ENCODE peak calls at places on chromosomes 11 and 22, in six cellular contexts. O, Z, F, U, N and S are unnamed samples.

GRCh38 chr11:95067042-95067827 is 516 bp downstream of the SRSF8 start:
- DNase-seq in O (peak), Z (peak), F (peak), U (no peak), N (peak), S (peak)

GRCh38 chr11:29486301-29486700 is 530.5 kb downstream of the KCNA4 start:
- DNase-seq in O (no peak), Z (no peak), F (no peak), U (no peak), N (no peak), S (no peak)

GRCh38 chr11:64777449-64778222 is 706 bp downstream of the SF1 start:
- DNase-seq in O (peak), Z (peak), F (peak), U (no peak), N (peak), S (peak)

GRCh38 chr11:119056397-119056999 is 507 bp downstream of the HYOU1 start:
- DNase-seq in O (peak), Z (peak), F (peak), U (no peak), N (peak), S (no peak)

GRCh38 chr11:66467034-66467659 is 442 bp downstream of the PELI3 start:
- DNase-seq in O (peak), Z (peak), F (peak), U (no peak), N (peak), S (peak)

GRCh38 chr11:93537767-93538261 is 5.4 kb downstream of the SMCO4 start:
- DNase-seq in O (peak), Z (no peak), F (peak), U (no peak), N (no peak), S (peak)

GRCh38 chr11:86537541-86538222 is 134.7 kb downstream of the ME3 start:
- DNase-seq in O (no peak), Z (no peak), F (no peak), U (no peak), N (peak), S (no peak)

GRCh38 chr22:17772963-17773605 is 1.2 kb downstream of the BID start:
- DNase-seq in O (peak), Z (no peak), F (peak), U (no peak), N (no peak), S (no peak)

GRCh38 chr11:44034639-44035038 is 13.1 kb upstream of the ACCSL start:
- DNase-seq in O (no peak), Z (no peak), F (no peak), U (no peak), N (no peak), S (no peak)

GRCh38 chr11:87002918-87003317 is 34.8 kb upstream of the TMEM135 start:
- DNase-seq in O (no peak), Z (no peak), F (no peak), U (no peak), N (no peak), S (peak)

GRCh38 chr11:88849368-88849767 is 216.4 kb downstream of the GRM5 start:
- DNase-seq in O (peak), Z (no peak), F (no peak), U (no peak), N (no peak), S (no peak)

GRCh38 chr22:46346680-46347405 is 11.3 kb downstream of the TRMU start:
- DNase-seq in O (no peak), Z (no peak), F (no peak), U (no peak), N (no peak), S (no peak)

GRCh38 chr11:1226226-1226961 is 3.5 kb downstream of the MUC5B start:
- DNase-seq in O (no peak), Z (no peak), F (no peak), U (no peak), N (no peak), S (no peak)

GRCh38 chr22:40747361-40747760 is 68.1 kb downstream of the MCHR1 start:
- DNase-seq in O (no peak), Z (no peak), F (no peak), U (no peak), N (no peak), S (no peak)

GRCh38 chr11:134513585-134514120 is 101.6 kb upstream of the B3GAT1 start:
- DNase-seq in O (no peak), Z (no peak), F (no peak), U (no peak), N (no peak), S (no peak)

GRCh38 chr11:131978351-131978750 is 607.9 kb downstream of the NTM start:
- DNase-seq in O (no peak), Z (no peak), F (no peak), U (no peak), N (peak), S (no peak)

GRCh38 chr11:126450198-126450597 is 94.7 kb downstream of the ST3GAL4 start:
- DNase-seq in O (no peak), Z (no peak), F (no peak), U (no peak), N (no peak), S (no peak)
- H4K8ac ChIP-seq in O (no peak), Z (peak), F (no peak), U (no peak), N (no peak), S (no peak)

DNA sequence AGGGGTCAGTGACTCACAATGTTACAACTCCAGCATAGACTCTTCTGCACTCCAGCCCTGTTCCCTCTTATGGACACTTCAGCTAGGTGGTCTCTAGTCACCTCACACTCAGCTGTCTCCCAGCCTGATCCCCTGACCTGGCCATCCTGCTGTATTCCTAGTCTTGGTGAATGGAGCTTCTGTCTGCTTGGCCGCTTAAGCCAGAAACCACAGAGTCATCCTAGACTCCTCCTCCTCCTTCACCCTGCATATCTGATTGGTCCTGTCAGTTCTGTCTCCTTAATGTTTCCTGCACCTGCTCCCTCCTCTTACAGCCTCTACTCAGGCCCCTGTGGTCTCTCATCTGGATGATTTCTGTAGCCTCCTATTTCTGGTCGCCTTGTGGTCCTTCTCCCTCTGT is 144.9 kb downstream of the HIPK3 start:
- DNase-seq in O (no peak), Z (no peak), F (no peak), U (no peak), N (no peak), S (no peak)
- H4K8ac ChIP-seq in O (no peak), Z (no peak), F (no peak), U (no peak), N (no peak), S (no peak)

DNA sequence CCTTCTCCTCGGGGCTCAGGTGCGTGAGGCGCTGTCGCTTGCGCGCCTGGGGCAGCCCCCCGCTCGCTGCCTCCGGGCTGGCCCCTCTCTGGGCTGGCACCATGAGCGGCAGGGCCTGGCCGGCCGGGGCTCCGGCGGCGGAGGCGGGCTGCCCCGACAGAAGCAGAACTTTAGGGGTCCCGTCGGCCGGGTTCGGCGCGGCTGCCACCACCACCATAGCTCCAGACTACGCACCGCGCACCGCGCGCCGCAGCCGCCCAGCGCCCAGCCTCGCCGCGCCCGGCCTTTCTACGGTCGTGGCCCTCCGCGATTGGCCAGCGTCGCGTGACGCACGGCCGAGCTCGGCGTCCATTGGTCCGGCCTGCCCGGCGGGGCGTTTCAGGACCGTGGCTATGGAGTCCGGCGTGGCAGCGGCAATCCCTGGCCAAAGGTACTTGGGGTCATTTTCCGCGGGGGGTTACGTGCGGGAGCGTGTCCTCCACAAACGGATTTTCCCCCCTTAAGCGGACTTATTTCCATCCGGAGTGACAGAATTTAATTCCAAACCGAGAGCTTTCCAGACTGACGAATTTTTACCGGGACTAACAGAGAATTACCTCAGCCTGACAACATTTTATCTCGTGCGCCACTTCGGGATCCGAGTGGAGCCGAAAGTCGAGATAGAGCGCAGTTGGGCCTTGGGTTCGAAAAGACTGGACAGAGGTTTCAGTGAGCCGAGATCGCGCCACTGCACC is at the start of gene XBP1:
- DNase-seq in O (peak), Z (peak), F (peak), U (peak), N (peak), S (peak)
- H4K8ac ChIP-seq in O (peak), Z (peak), F (peak), U (peak), N (peak), S (peak)

GRCh38 chr11:45484326-45484725 is 181.1 kb downstream of the CHST1 start:
- DNase-seq in O (no peak), Z (no peak), F (no peak), U (no peak), N (peak), S (no peak)

GRCh38 chr11:45482331-45482730 is 183.1 kb downstream of the CHST1 start:
- DNase-seq in O (no peak), Z (no peak), F (no peak), U (no peak), N (no peak), S (no peak)

GRCh38 chr11:45486461-45486860 is 179.0 kb downstream of the CHST1 start:
- DNase-seq in O (no peak), Z (no peak), F (no peak), U (no peak), N (no peak), S (no peak)

GRCh38 chr11:45483361-45483760 is 182.1 kb downstream of the CHST1 start:
- DNase-seq in O (no peak), Z (no peak), F (no peak), U (no peak), N (no peak), S (no peak)

DNA sequence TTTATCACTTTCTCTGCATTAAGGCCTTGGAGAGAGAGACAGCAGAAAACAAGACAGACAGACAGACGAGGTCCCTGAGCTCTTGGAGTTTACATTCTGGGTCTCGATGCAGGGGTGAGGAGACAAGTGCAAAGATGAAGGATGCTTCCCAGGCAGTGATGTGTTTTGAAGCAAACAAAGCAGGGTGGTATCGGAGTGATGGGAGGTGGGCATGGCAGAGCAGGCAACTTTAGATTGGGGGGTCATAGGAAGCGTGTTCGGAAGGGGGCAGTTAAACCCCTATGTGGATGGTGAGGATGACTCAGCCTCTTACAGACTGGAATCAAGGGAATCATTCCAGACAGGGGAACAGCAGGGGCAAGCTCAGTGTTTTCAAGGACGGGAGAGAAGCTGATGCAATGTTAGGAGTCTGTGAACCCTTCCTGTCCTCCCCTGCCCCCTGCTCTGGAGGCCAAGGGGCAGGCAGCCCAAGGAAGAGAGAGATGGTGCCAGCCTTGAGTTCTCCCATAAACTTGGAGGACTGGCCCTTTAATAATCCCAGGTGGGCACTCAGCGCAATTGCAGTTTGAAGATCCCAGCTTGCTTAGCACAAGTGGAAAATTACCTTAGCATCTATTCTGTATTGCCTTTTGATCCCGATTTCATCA is 180.2 kb downstream of the CHST1 start:
- DNase-seq in O (no peak), Z (no peak), F (no peak), U (no peak), N (peak), S (no peak)
- H4K8ac ChIP-seq in O (no peak), Z (no peak), F (no peak), U (peak), N (no peak), S (no peak)

GRCh38 chr11:62237499-62237898 is 4.5 kb upstream of the SCGB1D2 start:
- DNase-seq in O (no peak), Z (no peak), F (no peak), U (no peak), N (no peak), S (no peak)
- H4K8ac ChIP-seq in O (no peak), Z (no peak), F (no peak), U (no peak), N (no peak), S (no peak)

DNA sequence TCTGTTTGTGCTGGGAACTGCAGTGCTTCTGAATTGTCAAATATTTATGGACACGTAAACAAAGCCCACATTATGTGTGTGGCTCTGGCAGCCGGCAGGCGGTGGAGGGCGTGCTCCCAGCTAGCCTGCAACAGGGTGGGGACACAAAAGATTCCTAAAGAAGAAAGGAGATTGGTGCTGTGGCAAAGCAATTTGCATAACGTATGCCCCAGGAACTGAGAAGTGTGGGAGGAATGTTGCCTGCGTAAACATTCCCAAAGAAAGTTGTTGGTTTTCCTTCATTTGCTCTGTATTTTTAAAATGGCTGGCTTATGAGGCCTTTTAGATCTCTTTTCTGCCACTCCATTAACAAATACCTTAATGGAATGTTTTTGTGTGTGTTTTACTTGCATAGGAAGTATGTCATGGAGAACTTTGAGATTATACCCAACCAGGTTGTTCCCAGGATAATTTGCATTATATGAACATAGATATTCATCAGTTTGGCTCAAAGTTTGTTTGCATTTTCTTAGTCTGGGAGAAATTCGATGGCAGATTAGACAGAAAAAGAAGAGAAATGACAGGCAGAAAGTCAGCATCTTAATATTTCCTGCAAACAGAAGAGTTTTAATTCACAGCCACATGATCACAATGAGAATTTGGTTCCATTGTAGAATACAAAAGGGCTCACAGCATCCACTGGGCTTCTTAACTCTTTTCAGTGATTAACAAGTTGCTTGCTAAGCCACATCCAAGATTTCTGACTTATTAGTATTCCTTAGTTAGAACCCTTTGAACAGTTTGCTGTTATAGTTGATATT is 41.8 kb upstream of the DLAT start:
- DNase-seq in O (peak), Z (peak), F (peak), U (peak), N (peak), S (peak)
- H4K8ac ChIP-seq in O (peak), Z (no peak), F (no peak), U (no peak), N (no peak), S (no peak)

GRCh38 chr11:114399903-114400221 is 449 bp downstream of the C11orf71 start:
- DNase-seq in O (no peak), Z (no peak), F (no peak), U (no peak), N (peak), S (no peak)
- H4K8ac ChIP-seq in O (peak), Z (peak), F (peak), U (peak), N (no peak), S (peak)